ENCODE peak calls at places on chromosomes 16 and 17, in five cellular contexts. V is A549, T is tibial nerve, Q is mucosa of descending colon, K is AG04449. J is an unnamed sample.

GRCh38 chr17:1325766-1326165 is 46.3 kb downstream of the TRARG1 start:
- DNase-seq in V (no peak), T (no peak), Q (no peak), K (no peak), J (no peak)

GRCh38 chr16:60225541-60225940 is 1491.4 kb upstream of the GOT2 start:
- DNase-seq in V (no peak), T (no peak), Q (no peak), K (no peak), J (no peak)

GRCh38 chr16:75065149-75065807 is 51.3 kb downstream of the LDHD start:
- DNase-seq in V (no peak), T (no peak), Q (peak), K (no peak), J (no peak)

GRCh38 chr17:14308636-14308964 is 7.7 kb downstream of the HS3ST3B1 start:
- DNase-seq in V (no peak), T (no peak), Q (no peak), K (no peak), J (no peak)

GRCh38 chr16:47110939-47111338 is 32.8 kb downstream of the NETO2 start:
- DNase-seq in V (peak), T (no peak), Q (no peak), K (no peak), J (no peak)

GRCh38 chr16:72552675-72553074 is 380.7 kb upstream of the PMFBP1 start:
- DNase-seq in V (no peak), T (no peak), Q (no peak), K (no peak), J (no peak)

GRCh38 chr17:35537569-35538209 is at the start of gene SLFN12L:
- DNase-seq in V (no peak), T (no peak), Q (no peak), K (no peak), J (no peak)

GRCh38 chr16:46743232-46743719 is 4.9 kb downstream of the MYLK3 start:
- DNase-seq in V (no peak), T (no peak), Q (peak), K (no peak), J (no peak)

GRCh38 chr17:79909121-79909520 is 69.9 kb upstream of the CBX4 start:
- DNase-seq in V (no peak), T (no peak), Q (no peak), K (no peak), J (no peak)

GRCh38 chr16:65071371-65072311 is 50.2 kb downstream of the CDH11 start:
- DNase-seq in V (no peak), T (peak), Q (no peak), K (no peak), J (no peak)

GRCh38 chr17:81136366-81136765 is 28.9 kb upstream of the PVALEF start:
- DNase-seq in V (no peak), T (no peak), Q (no peak), K (no peak), J (no peak)

GRCh38 chr17:40530988-40531971 is 29.9 kb upstream of the TNS4 start:
- DNase-seq in V (no peak), T (peak), Q (no peak), K (no peak), J (no peak)

GRCh38 chr17:9513266-9513665 is 62.4 kb downstream of the STX8 start:
- DNase-seq in V (no peak), T (no peak), Q (no peak), K (no peak), J (no peak)

GRCh38 chr16:87602821-87603683 is 744 bp downstream of the JPH3 start:
- DNase-seq in V (no peak), T (no peak), Q (no peak), K (no peak), J (no peak)

GRCh38 chr16:57950382-57950781 is 20.5 kb downstream of the CNGB1 start:
- DNase-seq in V (no peak), T (no peak), Q (no peak), K (no peak), J (no peak)

GRCh38 chr17:18021372-18021771 is 17.6 kb downstream of the ATPAF2 start:
- DNase-seq in V (no peak), T (no peak), Q (no peak), K (no peak), J (no peak)

GRCh38 chr17:1143573-1143972 is 36.2 kb downstream of the ABR start:
- DNase-seq in V (no peak), T (no peak), Q (no peak), K (no peak), J (no peak)

GRCh38 chr17:36524428-36524876 is 10.2 kb downstream of the MYO19 start:
- DNase-seq in V (no peak), T (no peak), Q (no peak), K (no peak), J (no peak)

GRCh38 chr16:56609463-56609921 is 1.1 kb downstream of the MT2A start:
- DNase-seq in V (peak), T (peak), Q (peak), K (peak), J (no peak)

GRCh38 chr17:33511670-33512069 is 218.6 kb upstream of the ASIC2 start:
- DNase-seq in V (no peak), T (no peak), Q (no peak), K (no peak), J (no peak)

GRCh38 chr16:86353185-86353584 is 157.1 kb upstream of the FOXF1 start:
- DNase-seq in V (no peak), T (no peak), Q (no peak), K (no peak), J (no peak)

GRCh38 chr17:17849863-17850373 is 13.1 kb upstream of the SREBF1 start:
- DNase-seq in V (no peak), T (peak), Q (peak), K (no peak), J (no peak)

GRCh38 chr16:1940273-1941161 is 2.5 kb downstream of the MSRB1 start:
- DNase-seq in V (no peak), T (no peak), Q (peak), K (no peak), J (no peak)

GRCh38 chr17:8121531-8122390 is 2.1 kb downstream of the HES7 start:
- DNase-seq in V (peak), T (no peak), Q (peak), K (no peak), J (no peak)

GRCh38 chr17:49414271-49414621 is 436 bp downstream of the PHB1 start:
- DNase-seq in V (peak), T (no peak), Q (peak), K (no peak), J (no peak)

GRCh38 chr17:82910041-82910481 is 70.2 kb upstream of the ZNF750 start:
- DNase-seq in V (no peak), T (no peak), Q (no peak), K (no peak), J (no peak)

GRCh38 chr17:13698832-13699231 is 97.1 kb upstream of the HS3ST3A1 start:
- DNase-seq in V (no peak), T (no peak), Q (no peak), K (no peak), J (no peak)

GRCh38 chr16:16137110-16137509 is 86.2 kb downstream of the ABCC6 start:
- DNase-seq in V (no peak), T (no peak), Q (no peak), K (no peak), J (no peak)

GRCh38 chr16:74774223-74775139 is at the start of gene FA2H:
- DNase-seq in V (peak), T (no peak), Q (peak), K (no peak), J (no peak)

GRCh38 chr16:31699601-31700000 is 171.9 kb downstream of the AHSP start:
- DNase-seq in V (no peak), T (no peak), Q (no peak), K (no peak), J (no peak)

GRCh38 chr16:3020247-3020603 is at the start of gene TNFRSF12A:
- DNase-seq in V (peak), T (peak), Q (peak), K (no peak), J (peak)

GRCh38 chr16:62711797-62712196 is 675.6 kb upstream of the CDH8 start:
- DNase-seq in V (no peak), T (no peak), Q (no peak), K (no peak), J (no peak)

GRCh38 chr16:11254913-11255736 is 879 bp downstream of the SOCS1 start:
- DNase-seq in V (peak), T (no peak), Q (peak), K (no peak), J (no peak)

GRCh38 chr16:47141773-47142468 is 1.8 kb downstream of the NETO2 start:
- DNase-seq in V (peak), T (peak), Q (peak), K (peak), J (peak)

GRCh38 chr17:40557531-40558299 is 7.6 kb downstream of the CCR7 start:
- DNase-seq in V (no peak), T (no peak), Q (no peak), K (no peak), J (no peak)

GRCh38 chr16:19898924-19899604 is 14.4 kb upstream of the GPRC5B start:
- DNase-seq in V (peak), T (no peak), Q (peak), K (no peak), J (peak)

GRCh38 chr16:49940464-49941224 is 84.4 kb upstream of the CNEP1R1 start:
- DNase-seq in V (no peak), T (no peak), Q (no peak), K (no peak), J (no peak)

GRCh38 chr17:75078097-75079022 is 9.4 kb upstream of the SLC16A5 start:
- DNase-seq in V (peak), T (no peak), Q (no peak), K (no peak), J (no peak)
- H3K4me3 ChIP-seq in V (no peak), T (no peak), Q (no peak), K (no peak), J (no peak)

DNA sequence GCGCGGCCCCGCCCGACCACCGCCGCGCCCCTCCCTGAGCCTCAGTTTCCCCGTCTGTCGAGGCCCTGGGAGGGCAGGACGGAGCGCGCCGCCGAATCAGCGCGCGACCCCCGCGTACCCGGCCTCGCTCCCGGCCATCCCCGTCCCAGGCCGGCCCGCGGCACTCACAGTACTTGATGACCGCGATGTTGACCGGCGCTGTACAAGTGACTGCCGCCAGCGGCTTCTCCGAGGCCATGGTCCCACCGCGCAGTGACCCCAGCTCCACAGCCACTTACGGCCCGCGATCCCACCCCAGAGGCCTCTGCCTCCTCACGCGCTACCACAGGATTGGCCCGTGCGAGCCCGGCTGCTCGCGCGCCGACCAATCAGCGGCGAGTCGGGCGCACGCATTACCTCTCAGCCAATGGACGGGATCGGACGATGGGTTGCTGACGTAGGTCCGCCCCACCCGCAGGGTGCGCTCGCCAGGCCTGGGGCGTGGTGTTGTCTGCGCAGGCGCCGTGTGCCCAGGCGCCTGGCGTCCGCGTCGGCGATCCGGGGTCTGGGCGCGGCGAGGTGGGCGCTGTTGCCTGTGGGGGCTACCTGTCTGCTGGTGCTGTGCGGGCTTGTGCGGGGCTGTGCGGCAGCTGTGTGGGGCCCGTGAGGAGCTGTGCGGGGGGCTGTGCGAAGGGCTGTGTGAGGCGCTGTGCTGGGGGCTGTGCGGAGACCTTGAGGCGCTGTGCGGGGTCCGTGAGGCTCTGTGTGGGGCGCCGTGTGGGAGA is at the start of gene MVD:
- DNase-seq in V (peak), T (peak), Q (peak), K (peak), J (peak)
- TF ChIP-seq CTCF in V (no peak), T (no peak), Q (no peak), K (no peak), J (peak)

DNA sequence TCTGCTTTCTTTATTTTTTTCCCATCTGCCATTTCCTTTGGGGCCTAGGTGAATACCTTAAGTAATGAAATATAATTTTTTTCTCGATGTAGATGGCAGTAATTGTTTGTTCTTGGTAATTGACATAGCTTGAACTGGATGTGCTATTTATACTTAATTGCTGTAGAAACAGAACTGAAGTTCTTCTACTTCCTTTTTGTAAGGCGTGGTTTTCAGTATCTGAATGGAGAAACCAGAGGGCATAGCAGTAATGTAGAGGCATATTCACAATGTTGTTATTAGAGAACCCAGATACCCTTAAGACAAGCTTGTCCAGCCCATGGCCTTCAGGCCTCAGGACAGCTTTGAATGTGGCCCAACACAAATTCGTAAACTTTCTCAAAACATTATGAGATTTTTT is 16.4 kb downstream of the ATP6V0A1 start:
- DNase-seq in V (no peak), T (no peak), Q (no peak), K (no peak), J (no peak)
- H3K4me3 ChIP-seq in V (no peak), T (no peak), Q (no peak), K (no peak), J (no peak)

DNA sequence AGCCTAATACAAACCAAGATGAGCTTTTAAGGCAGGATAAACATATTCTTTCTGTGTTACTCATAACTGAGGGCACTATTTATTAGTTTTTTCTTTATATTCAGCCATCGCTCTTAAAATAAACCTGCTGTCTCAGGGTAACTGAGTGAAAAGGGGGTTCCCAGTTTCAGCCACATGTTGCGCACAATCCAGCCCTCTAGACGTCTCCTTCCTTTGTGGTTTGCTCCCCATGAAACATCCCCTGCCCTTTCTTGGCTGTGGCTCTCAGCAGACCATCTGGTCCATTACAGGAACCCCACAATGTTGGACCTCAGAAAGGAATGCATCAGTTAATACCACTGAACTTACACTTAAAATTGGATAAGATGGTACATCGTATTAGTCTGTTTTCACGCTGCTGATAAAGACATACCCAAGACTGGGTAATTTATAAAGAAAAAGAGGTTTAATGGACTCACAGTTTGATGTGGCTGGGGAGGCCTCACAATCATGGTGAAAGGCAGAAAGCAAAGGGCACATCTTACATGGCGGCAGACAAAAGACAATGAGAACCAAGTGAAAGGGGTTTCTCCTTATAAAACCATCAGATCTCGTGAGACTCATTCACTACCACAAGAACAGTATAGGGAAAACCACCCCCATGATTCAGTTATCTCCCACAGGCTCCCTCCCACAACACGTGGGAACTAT is 12.6 kb upstream of the IL21R start:
- DNase-seq in V (no peak), T (no peak), Q (no peak), K (no peak), J (no peak)
- TF ChIP-seq CTCF in V (no peak), T (no peak), Q (no peak), K (no peak), J (no peak)

DNA sequence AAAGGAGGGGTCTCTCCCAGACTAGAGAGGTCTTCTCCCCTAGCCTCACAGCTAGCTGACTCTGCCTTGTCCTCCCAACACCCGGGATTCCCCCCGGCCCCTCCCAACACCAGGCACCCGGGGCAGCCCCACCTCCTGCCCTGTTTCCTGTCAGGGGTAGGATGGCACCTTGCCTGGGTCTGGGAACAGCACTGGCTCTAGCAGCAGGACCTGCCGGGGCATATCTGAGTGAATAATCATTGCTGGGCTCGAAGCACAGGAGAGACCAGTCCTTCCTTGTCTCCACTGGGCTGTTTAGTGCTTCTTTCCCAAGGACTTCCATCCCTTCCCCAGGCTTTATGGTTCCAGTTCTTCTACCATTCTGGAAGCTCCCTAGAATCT is 25.7 kb downstream of the MINK1 start:
- DNase-seq in V (no peak), T (no peak), Q (no peak), K (no peak), J (no peak)
- H3K4me3 ChIP-seq in V (no peak), T (no peak), Q (no peak), K (no peak), J (no peak)

J was measured in HFF-Myc.